ENCODE peak calls at places on chromosomes 13 and 19, in ten cellular contexts. V is IMR-90; P is effector memory CD4-positive, alpha-beta T cell; N is upper lobe of left lung; H is Peyer's patch; E is cardiac muscle cell; O is HCT116; I is A549; Z is GM23338; J is uterus. R is an unnamed sample. For H3K4me1, the result is how much of the 10 kb centered on the place peaks cover.

GRCh38 chr13:50365683-50366391 is 350.6 kb downstream of the KCNRG start:
- DNase-seq in E (no peak), J (no peak), H (no peak), P (no peak), I (peak), O (no peak), Z (no peak), N (peak), V (no peak), R (peak)

GRCh38 chr13:61370520-61370919 is 45.1 kb downstream of the PCDH20 start:
- DNase-seq in V (no peak), J (no peak), E (no peak), N (no peak), H (no peak), P (no peak), I (no peak), O (no peak), Z (no peak), R (no peak)

GRCh38 chr19:29714371-29714952 is 599 bp downstream of the C19orf12 start:
- DNase-seq in O (no peak), P (peak), H (no peak), N (no peak), J (no peak), V (no peak), Z (no peak), E (no peak), I (no peak), R (no peak)

GRCh38 chr19:3986260-3987041 is 1.2 kb upstream of the EEF2 start:
- DNase-seq in Z (peak), V (peak), I (peak), O (peak), H (no peak), J (no peak), E (peak), P (no peak), N (peak), R (no peak)

GRCh38 chr13:27956576-27957300 is 12.4 kb downstream of the CDX2 start:
- DNase-seq in I (no peak), V (no peak), Z (no peak), P (no peak), J (no peak), O (no peak), E (no peak), H (no peak), N (no peak), R (no peak)

GRCh38 chr13:102128216-102128800 is 273.5 kb downstream of the FGF14 start:
- DNase-seq in H (no peak), P (no peak), E (no peak), V (peak), O (no peak), Z (no peak), J (no peak), N (peak), I (no peak), R (peak)

GRCh38 chr13:23506821-23507210 is 63.4 kb upstream of the TNFRSF19 start:
- DNase-seq in N (no peak), V (peak), E (peak), I (no peak), Z (no peak), O (no peak), P (no peak), J (peak), H (no peak), R (no peak)

GRCh38 chr13:95677564-95678386 is 836 bp downstream of the DNAJC3 start:
- DNase-seq in I (peak), Z (peak), O (no peak), V (peak), H (no peak), P (no peak), J (peak), N (peak), E (peak), R (peak)

GRCh38 chr19:5354403-5354802 is 13.8 kb upstream of the PTPRS start:
- DNase-seq in J (no peak), E (peak), I (peak), O (no peak), N (no peak), H (no peak), Z (peak), P (no peak), V (no peak), R (no peak)

GRCh38 chr19:17385878-17386611 is 8.0 kb downstream of the CCDC194 start:
- DNase-seq in J (peak), O (no peak), E (peak), V (peak), H (peak), N (peak), P (peak), Z (peak), I (peak), R (no peak)

GRCh38 chr13:79287994-79288795 is 117.9 kb downstream of the RBM26 start:
- DNase-seq in J (no peak), N (no peak), V (no peak), O (no peak), Z (peak), P (no peak), I (no peak), E (no peak), H (no peak), R (no peak)

GRCh38 chr13:23752111-23753001 is 136.8 kb downstream of the MIPEP start:
- DNase-seq in H (no peak), I (no peak), P (no peak), J (no peak), N (no peak), Z (no peak), E (no peak), O (no peak), V (peak), R (peak)

GRCh38 chr13:49641810-49642291 is 13.5 kb downstream of the ARL11 start:
- DNase-seq in O (no peak), Z (no peak), H (no peak), I (no peak), P (no peak), J (no peak), N (peak), V (peak), E (peak), R (peak)

GRCh38 chr19:54114340-54114826 is 1.1 kb downstream of the TFPT start:
- DNase-seq in I (no peak), H (peak), N (peak), V (peak), J (no peak), Z (peak), P (peak), O (no peak), E (peak), R (no peak)

GRCh38 chr19:11931051-11931450 is 6.1 kb downstream of the ZNF700 start:
- DNase-seq in V (peak), J (no peak), N (peak), O (no peak), Z (no peak), I (no peak), H (no peak), P (no peak), E (no peak), R (no peak)

GRCh38 chr13:22839554-22840286 is 341.1 kb upstream of the SGCG start:
- DNase-seq in Z (no peak), H (no peak), I (no peak), P (no peak), O (no peak), V (no peak), E (no peak), J (no peak), N (no peak), R (no peak)

GRCh38 chr13:25990801-25991200 is 61.0 kb downstream of the SHISA2 start:
- DNase-seq in E (peak), N (no peak), J (no peak), I (no peak), P (no peak), V (no peak), O (no peak), Z (no peak), H (no peak), R (no peak)

GRCh38 chr13:106349080-106349841 is 186.2 kb downstream of the EFNB2 start:
- DNase-seq in N (peak), Z (peak), P (no peak), V (peak), J (no peak), O (peak), I (no peak), E (peak), H (peak), R (peak)

DNA sequence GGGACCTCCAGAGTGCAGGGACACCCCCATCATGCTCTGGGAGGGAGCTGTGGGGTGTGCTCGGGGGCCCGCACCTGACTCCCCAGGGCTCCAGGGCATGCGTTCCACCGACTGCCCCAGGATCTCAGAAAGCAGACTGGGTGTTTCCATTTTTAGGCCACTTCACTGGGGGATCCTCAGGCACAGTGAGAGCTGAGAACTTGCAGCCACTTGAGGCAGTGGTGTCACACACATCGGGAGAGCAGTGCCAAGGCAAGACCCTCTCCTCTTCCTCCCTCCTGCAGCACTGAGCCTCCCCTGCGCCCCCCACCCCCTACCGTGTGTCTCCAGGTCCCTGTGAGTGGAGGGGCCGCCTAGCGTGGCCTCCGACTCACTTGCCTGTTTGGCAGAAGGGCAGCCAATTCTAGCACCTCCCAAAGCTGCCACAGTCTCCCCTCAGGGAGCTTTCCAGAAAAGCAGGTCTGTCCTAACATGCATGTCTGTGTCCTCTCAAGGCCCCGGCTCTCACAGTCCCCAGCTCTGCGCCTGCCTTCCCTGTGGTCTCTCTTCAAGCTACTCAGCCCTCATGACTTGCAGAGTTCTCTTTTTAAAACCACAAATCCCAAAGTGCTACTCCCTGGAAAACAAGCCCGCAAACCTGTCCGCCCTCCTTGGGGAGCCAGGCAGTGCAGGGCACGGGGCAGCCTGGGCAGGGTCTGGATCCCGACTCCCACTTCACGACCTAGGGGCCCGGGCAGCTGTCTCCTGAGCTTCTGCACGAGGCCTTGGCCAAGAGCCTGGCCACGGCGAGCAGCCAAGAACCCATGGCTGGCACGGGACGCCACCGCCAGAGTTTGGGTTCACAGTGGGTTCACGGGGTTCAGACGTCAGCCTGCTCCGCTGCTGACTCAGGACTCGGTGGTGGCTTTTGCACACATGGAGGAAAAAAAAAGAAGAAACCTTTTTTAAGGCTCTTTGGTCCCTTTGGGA is 94.1 kb downstream of the STK24 start:
- DNase-seq in I (no peak), E (peak), J (no peak), Z (peak), V (peak), H (peak), O (no peak), P (no peak), N (peak), R (no peak)
- H3K4me1 ChIP-seq in I (half or more), E (half or more), J (under half), Z (half or more), V (under half), H (under half), O (half or more), P (half or more), N (under half), R (under half)

GRCh38 chr19:50489461-50490011 is 12.9 kb upstream of the GARIN5A start:
- DNase-seq in Z (no peak), J (no peak), H (peak), E (no peak), I (no peak), N (no peak), V (no peak), P (no peak), O (no peak), R (no peak)
- H3K27ac ChIP-seq in Z (no peak), J (no peak), H (no peak), E (peak), I (no peak), N (no peak), V (no peak), P (no peak), O (no peak), R (no peak)

GRCh38 chr13:24763596-24764275 is at the start of gene RNF17:
- DNase-seq in P (no peak), J (no peak), Z (no peak), V (no peak), N (no peak), O (no peak), H (no peak), I (no peak), E (no peak), R (no peak)

GRCh38 chr13:24764276-24764630 is 284 bp downstream of the RNF17 start:
- DNase-seq in J (no peak), Z (no peak), V (no peak), E (no peak), I (no peak), O (no peak), P (no peak), H (no peak), N (no peak), R (no peak)
- H3K4me1 ChIP-seq in J (under half), Z (under half), V (under half), E (under half), I (under half), O (under half), P (under half), H (under half), N (under half), R (under half)

GRCh38 chr13:45122941-45123340 is 2.6 kb downstream of the GTF2F2 start:
- DNase-seq in H (no peak), O (no peak), N (no peak), E (no peak), I (no peak), Z (no peak), J (no peak), P (no peak), V (no peak), R (no peak)

GRCh38 chr13:45119469-45119989 is 781 bp upstream of the GTF2F2 start:
- DNase-seq in H (no peak), J (no peak), P (peak), O (no peak), I (no peak), N (peak), Z (no peak), V (peak), E (peak), R (no peak)

GRCh38 chr13:45119990-45120864 is at the start of gene GTF2F2:
- DNase-seq in N (peak), Z (peak), O (peak), V (peak), I (peak), J (peak), H (peak), E (peak), P (peak), R (peak)

GRCh38 chr13:45120967-45121366 is 657 bp downstream of the GTF2F2 start:
- DNase-seq in Z (no peak), J (no peak), V (no peak), O (no peak), H (no peak), N (no peak), P (no peak), E (no peak), I (no peak), R (no peak)

GRCh38 chr13:45121421-45121820 is 1.1 kb downstream of the GTF2F2 start:
- DNase-seq in J (no peak), V (peak), H (no peak), I (peak), P (no peak), E (peak), O (peak), Z (peak), N (no peak), R (peak)
- H3K27ac ChIP-seq in J (no peak), V (peak), H (no peak), I (peak), P (no peak), E (peak), O (peak), Z (no peak), N (peak), R (peak)

GRCh38 chr19:13045812-13046211 is 50.5 kb downstream of the NFIX start:
- DNase-seq in V (no peak), Z (no peak), E (no peak), P (no peak), N (no peak), O (no peak), H (no peak), J (no peak), I (no peak), R (no peak)
- H3K4me1 ChIP-seq in V (under half), Z (under half), E (under half), P (under half), N (under half), O (under half), H (under half), J (under half), I (under half), R (under half)

R was measured in foreskin keratinocyte.